ENCODE peak calls at places on chromosomes 13 and 19, in nine cellular contexts. J is HCT116, E is Panc1, Q is A549, S is GM23338, A is SK-N-SH, H is HepG2, R is K562, M is GM12878. F is an unnamed sample.

GRCh38 chr19:17125052-17125727 is 49.6 kb downstream of the MYO9B start:
- DNase-seq in J (no peak), E (no peak), Q (no peak), S (no peak), A (no peak), H (no peak), R (no peak), M (peak; percentile 91), F (no peak)

GRCh38 chr19:46488551-46488950 is 7.1 kb downstream of the PNMA8B start:
- DNase-seq in J (no peak), E (no peak), Q (no peak), S (peak; percentile 31), A (no peak), H (no peak), R (no peak), M (no peak), F (no peak)

GRCh38 chr19:41994521-41994971 is 516 bp upstream of the ATP1A3 start:
- DNase-seq in J (no peak), E (no peak), Q (no peak), S (no peak), A (peak; percentile 79), H (no peak), R (no peak), M (no peak), F (no peak)

GRCh38 chr13:113209336-113209879 is at the start of gene CUL4A:
- DNase-seq in J (peak; percentile 31), E (no peak), Q (peak; percentile 76), S (peak; percentile 92), A (peak; percentile 90), H (peak; percentile 61), R (peak; percentile 70), M (no peak), F (no peak)

GRCh38 chr19:16525751-16526481 is 16.3 kb downstream of the CHERP start:
- DNase-seq in J (no peak), E (no peak), Q (no peak), S (no peak), A (no peak), H (no peak), R (peak; percentile 7), M (no peak), F (no peak)

GRCh38 chr13:76014618-76015315 is 378.6 kb downstream of the LMO7 start:
- DNase-seq in J (no peak), E (no peak), Q (no peak), S (no peak), A (no peak), H (no peak), R (no peak), M (no peak), F (no peak)

GRCh38 chr13:110398564-110399507 is 91.8 kb downstream of the COL4A2 start:
- DNase-seq in J (no peak), E (no peak), Q (no peak), S (no peak), A (no peak), H (no peak), R (no peak), M (no peak), F (no peak)

GRCh38 chr19:47485210-47485609 is 1.2 kb upstream of the KPTN start:
- DNase-seq in J (no peak), E (no peak), Q (no peak), S (no peak), A (no peak), H (no peak), R (no peak), M (no peak), F (no peak)

GRCh38 chr13:99382428-99383133 is 75.4 kb upstream of the GPR183 start:
- DNase-seq in J (no peak), E (no peak), Q (no peak), S (no peak), A (no peak), H (no peak), R (no peak), M (no peak), F (no peak)

GRCh38 chr13:22091222-22091970 is 420.5 kb downstream of the FGF9 start:
- DNase-seq in J (no peak), E (no peak), Q (no peak), S (no peak), A (no peak), H (no peak), R (no peak), M (no peak), F (no peak)

GRCh38 chr19:44602071-44602470 is 11.3 kb upstream of the IGSF23 start:
- DNase-seq in J (no peak), E (no peak), Q (no peak), S (no peak), A (no peak), H (no peak), R (no peak), M (no peak), F (no peak)

GRCh38 chr19:38538793-38539528 is 78.8 kb downstream of the MAP4K1 start:
- DNase-seq in J (no peak), E (no peak), Q (no peak), S (no peak), A (no peak), H (no peak), R (no peak), M (no peak), F (no peak)

GRCh38 chr19:19515764-19516519 is at the start of gene NDUFA13:
- DNase-seq in J (peak; percentile 85), E (no peak), Q (peak; percentile 93), S (peak; percentile 97), A (peak; percentile 93), H (peak; percentile 90), R (peak; percentile 94), M (peak; percentile 89), F (peak; percentile 93)

GRCh38 chr13:51041126-51041525 is 69.9 kb downstream of the C13orf42 start:
- DNase-seq in J (no peak), E (no peak), Q (no peak), S (no peak), A (no peak), H (no peak), R (no peak), M (no peak), F (no peak)

GRCh38 chr19:11024259-11024658 is 63.4 kb downstream of the SMARCA4 start:
- DNase-seq in J (no peak), E (no peak), Q (no peak), S (no peak), A (no peak), H (no peak), R (no peak), M (no peak), F (no peak)
- H3K27ac ChIP-seq in J (no peak overlapping the region), E (no peak overlapping the region), Q (no peak overlapping the region), S (no peak overlapping the region), A (no peak overlapping the region), H (no peak overlapping the region), R (no peak overlapping the region), M (no peak overlapping the region), F (no peak overlapping the region)

DNA sequence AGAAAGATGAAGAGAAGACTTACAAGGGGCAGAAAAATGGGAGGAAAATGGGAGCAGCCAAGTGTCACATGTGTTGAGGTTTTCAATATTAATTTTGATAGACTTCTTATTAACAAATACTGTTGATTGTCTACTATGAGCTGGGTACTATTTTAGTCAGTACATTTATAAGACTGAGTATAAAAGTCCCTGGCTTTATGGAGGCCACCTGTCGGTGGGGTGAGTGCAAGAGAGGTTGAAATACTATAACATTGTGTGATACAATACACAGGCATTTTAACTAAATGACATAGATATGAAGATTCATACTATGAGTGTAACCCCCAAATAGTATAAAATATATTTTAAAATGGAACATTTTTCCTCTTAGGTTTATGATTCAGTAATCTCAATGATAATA is 29.9 kb downstream of the SLC10A2 start:
- DNase-seq in J (no peak), E (no peak), Q (no peak), S (no peak), A (no peak), H (no peak), R (no peak), M (no peak), F (no peak)
- TF ChIP-seq REST in J (no peak), E (no peak), Q (no peak), S (no peak), A (no peak), H (no peak), R (no peak), M (no peak), F (no peak)

DNA sequence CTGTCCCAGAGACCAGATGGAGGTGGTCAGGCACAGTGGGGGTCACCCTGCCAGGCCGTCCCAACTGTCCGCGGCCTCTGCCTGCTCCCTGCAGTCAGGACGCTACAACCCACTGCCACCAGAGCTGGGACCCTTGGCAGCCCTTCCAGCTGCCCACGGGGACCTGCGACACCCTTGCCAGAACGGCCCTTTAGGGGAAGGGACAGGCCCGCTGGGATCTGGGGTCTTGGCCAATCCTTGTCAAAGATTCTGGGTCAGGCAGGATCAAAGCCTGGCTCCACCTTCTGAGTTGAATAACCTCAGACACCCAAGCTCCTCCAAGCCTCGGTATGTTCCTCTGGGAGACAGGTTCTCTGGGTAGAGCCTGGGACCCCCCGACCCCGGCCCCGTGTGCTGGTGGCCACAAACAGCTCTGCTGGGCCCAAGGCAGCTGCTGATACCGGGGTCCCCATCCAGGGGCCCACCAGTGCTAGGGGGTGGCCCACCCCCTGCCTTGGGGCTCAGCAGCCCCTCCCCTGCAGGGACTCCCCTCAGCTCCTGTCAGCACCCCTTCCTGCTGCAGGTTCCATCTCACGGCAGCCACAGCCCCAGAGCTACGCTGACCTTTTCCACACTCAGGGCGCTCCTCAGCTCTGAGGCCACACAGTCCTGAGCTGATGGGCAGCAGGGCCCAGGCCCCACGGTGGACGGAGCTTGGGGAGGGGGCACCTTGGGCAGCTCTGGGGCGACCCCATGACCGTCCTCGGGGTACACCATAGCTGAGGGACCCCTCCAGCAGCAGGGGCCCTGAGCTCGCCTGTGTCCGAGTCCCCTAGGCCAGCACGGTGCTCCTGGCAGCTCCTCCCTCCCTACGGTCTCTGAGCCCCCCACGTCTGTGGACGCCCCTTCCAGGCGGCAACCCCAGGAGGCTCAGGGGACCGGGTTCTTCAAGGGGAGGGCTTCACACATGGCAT is 18.4 kb downstream of the SBNO2 start:
- DNase-seq in J (no peak), E (no peak), Q (peak; percentile 58), S (no peak), A (no peak), H (no peak), R (no peak), M (no peak), F (no peak)
- H3K4me3 ChIP-seq in J (no peak overlapping the region), E (no peak overlapping the region), Q (peak overlapping the region; percentile 9), S (no peak overlapping the region), A (no peak overlapping the region), H (peak overlapping the region; percentile 61), R (no peak overlapping the region), M (no peak overlapping the region), F (no peak overlapping the region)

GRCh38 chr19:40055049-40055448 is 982 bp downstream of the ZNF780B start:
- DNase-seq in J (no peak), E (no peak), Q (no peak), S (no peak), A (peak; percentile 12), H (no peak), R (peak; percentile 27), M (no peak), F (no peak)

GRCh38 chr19:40056505-40056904 is 474 bp upstream of the ZNF780B start:
- DNase-seq in J (no peak), E (no peak), Q (no peak), S (no peak), A (no peak), H (no peak), R (no peak), M (no peak), F (no peak)

GRCh38 chr19:40054632-40055031 is 1.4 kb downstream of the ZNF780B start:
- DNase-seq in J (no peak), E (no peak), Q (no peak), S (no peak), A (peak; percentile 7), H (no peak), R (no peak), M (no peak), F (no peak)

GRCh38 chr19:40057166-40057565 is 1.1 kb upstream of the ZNF780B start:
- DNase-seq in J (no peak), E (no peak), Q (no peak), S (no peak), A (no peak), H (no peak), R (no peak), M (no peak), F (no peak)

GRCh38 chr19:40055832-40056504 is at the start of gene ZNF780B:
- DNase-seq in J (peak; percentile 19), E (peak; percentile 100), Q (peak; percentile 84), S (peak; percentile 83), A (peak; percentile 81), H (peak; percentile 68), R (peak; percentile 43), M (peak; percentile 36), F (peak; percentile 85)
- H3K27ac ChIP-seq in J (peak within 1 kb of the TSS; percentile 24), E (peak within 1 kb of the TSS; percentile 78), Q (peak within 1 kb of the TSS; percentile 67), S (no peak within 1 kb of the TSS), A (peak within 1 kb of the TSS; percentile 44), H (peak within 1 kb of the TSS; percentile 65), R (peak within 1 kb of the TSS; percentile 51), M (peak within 1 kb of the TSS; percentile 69), F (peak within 1 kb of the TSS; percentile 72)

F was measured in HL-60.